ENCODE peak calls at places on chromosome 16, in eight cellular contexts. I is lower lobe of right lung; M is skeletal muscle cell; T is RCC 7860; D is NCI-H2081; U is nephron progenitor cell; N is T-helper 17 cell; Y is stimulated activated CD8-positive, alpha-beta memory T cell treated with anti-CD3 and anti-CD28 coated beads, Interleukin-4, amount 100 ng/mL, for 4 hours. H is an unnamed sample.

GRCh38 chr16:19583665-19584300 is 28.3 kb downstream of the VPS35L start:
- DNase-seq in I (no peak), M (no peak), T (peak), D (peak), U (peak), N (no peak), Y (no peak), H (peak)

GRCh38 chr16:89177501-89177900 is 6.0 kb downstream of the CDH15 start:
- DNase-seq in I (no peak), M (no peak), T (no peak), D (no peak), U (no peak), N (no peak), Y (no peak), H (no peak)

GRCh38 chr16:15879255-15879804 is 9.1 kb downstream of the CEP20 start:
- DNase-seq in I (no peak), M (peak), T (peak), D (no peak), U (no peak), N (no peak), Y (no peak), H (no peak)

GRCh38 chr16:74601131-74601871 is 5.6 kb downstream of the GLG1 start:
- DNase-seq in I (no peak), M (no peak), T (no peak), D (no peak), U (no peak), N (peak), Y (peak), H (no peak)

GRCh38 chr16:12898556-12898955 is 2.8 kb upstream of the SHISA9 start:
- DNase-seq in I (no peak), M (no peak), T (no peak), D (no peak), U (no peak), N (no peak), Y (no peak), H (no peak)

GRCh38 chr16:81767987-81768592 is 11.0 kb upstream of the PLCG2 start:
- DNase-seq in I (no peak), M (no peak), T (no peak), D (peak), U (no peak), N (no peak), Y (no peak), H (no peak)

GRCh38 chr16:12763517-12763916 is 40.2 kb downstream of the CPPED1 start:
- DNase-seq in I (no peak), M (no peak), T (no peak), D (no peak), U (no peak), N (no peak), Y (no peak), H (no peak)

GRCh38 chr16:55474821-55475220 is 4.2 kb upstream of the MMP2 start:
- DNase-seq in I (no peak), M (no peak), T (no peak), D (no peak), U (no peak), N (no peak), Y (no peak), H (no peak)

GRCh38 chr16:66880288-66881013 is at the start of gene PDP2:
- DNase-seq in I (peak), M (peak), T (peak), D (peak), U (peak), N (peak), Y (peak), H (peak)

GRCh38 chr16:1913327-1914083 is 4.7 kb downstream of the HS3ST6 start:
- DNase-seq in I (peak), M (no peak), T (no peak), D (peak), U (no peak), N (no peak), Y (no peak), H (no peak)

GRCh38 chr16:3787924-3788661 is 70.8 kb upstream of the TRAP1 start:
- DNase-seq in I (no peak), M (no peak), T (no peak), D (no peak), U (no peak), N (no peak), Y (no peak), H (no peak)

GRCh38 chr16:56603589-56603988 is 4.8 kb upstream of the MT2A start:
- DNase-seq in I (no peak), M (no peak), T (peak), D (peak), U (no peak), N (no peak), Y (no peak), H (peak)

GRCh38 chr16:70267516-70267915 is 15.8 kb upstream of the EXOSC6 start:
- DNase-seq in I (no peak), M (no peak), T (peak), D (peak), U (peak), N (no peak), Y (no peak), H (peak)